ENCODE peak calls at places on chromosome 1, in seven cellular contexts. One of them, this sample, is unnamed.

GRCh38 chr1:110339427-110340206 is 440 bp downstream of the RBM15 start:
- DNase-seq in GM12891: peak; percentile 18
- DNase-seq in SJSA1: peak; percentile 56
- DNase-seq in EL: peak; percentile 59
- DNase-seq in naive thymus-derived CD4-positive, alpha-beta T cell: peak; percentile 70
- DNase-seq in epithelial cell of esophagus: peak; percentile 49
- DNase-seq in HT1080: peak; percentile 47
- DNase-seq in this sample: no peak

GRCh38 chr1:186054013-186054412 is 319.8 kb downstream of the HMCN1 start:
- DNase-seq in HT1080: no peak
- DNase-seq in epithelial cell of esophagus: no peak
- DNase-seq in naive thymus-derived CD4-positive, alpha-beta T cell: no peak
- DNase-seq in EL: no peak
- DNase-seq in GM12891: no peak
- DNase-seq in SJSA1: no peak
- DNase-seq in this sample: no peak

GRCh38 chr1:100463809-100464424 is 74.0 kb upstream of the GPR88 start:
- DNase-seq in naive thymus-derived CD4-positive, alpha-beta T cell: peak; percentile 38
- DNase-seq in EL: peak; percentile 68
- DNase-seq in epithelial cell of esophagus: peak; percentile 60
- DNase-seq in GM12891: no peak
- DNase-seq in HT1080: peak; percentile 68
- DNase-seq in SJSA1: peak; percentile 57
- DNase-seq in this sample: no peak

GRCh38 chr1:2594001-2594640 is 7.5 kb downstream of the PRXL2B start:
- DNase-seq in GM12891: peak; percentile 11
- DNase-seq in SJSA1: no peak
- DNase-seq in naive thymus-derived CD4-positive, alpha-beta T cell: no peak
- DNase-seq in HT1080: peak; percentile 23
- DNase-seq in epithelial cell of esophagus: peak; percentile 33
- DNase-seq in EL: peak; percentile 58
- DNase-seq in this sample: no peak

GRCh38 chr1:17007121-17007520 is 4.6 kb downstream of the ATP13A2 start:
- DNase-seq in SJSA1: no peak
- DNase-seq in naive thymus-derived CD4-positive, alpha-beta T cell: no peak
- DNase-seq in epithelial cell of esophagus: no peak
- DNase-seq in EL: no peak
- DNase-seq in GM12891: no peak
- DNase-seq in HT1080: no peak
- DNase-seq in this sample: no peak

GRCh38 chr1:165826565-165826964 is 849 bp upstream of the UCK2 start:
- DNase-seq in GM12891: no peak
- DNase-seq in EL: no peak
- DNase-seq in HT1080: no peak
- DNase-seq in epithelial cell of esophagus: no peak
- DNase-seq in SJSA1: no peak
- DNase-seq in naive thymus-derived CD4-positive, alpha-beta T cell: no peak
- DNase-seq in this sample: no peak

GRCh38 chr1:206513312-206514111 is 6.2 kb downstream of the RASSF5 start:
- DNase-seq in SJSA1: no peak
- DNase-seq in naive thymus-derived CD4-positive, alpha-beta T cell: no peak
- DNase-seq in EL: peak; percentile 92
- DNase-seq in epithelial cell of esophagus: peak; percentile 95
- DNase-seq in HT1080: peak; percentile 81
- DNase-seq in GM12891: no peak
- DNase-seq in this sample: peak; percentile 92

GRCh38 chr1:113901171-113901570 is 3.4 kb downstream of the AP4B1 start:
- DNase-seq in SJSA1: no peak
- DNase-seq in naive thymus-derived CD4-positive, alpha-beta T cell: no peak
- DNase-seq in epithelial cell of esophagus: no peak
- DNase-seq in EL: no peak
- DNase-seq in GM12891: no peak
- DNase-seq in HT1080: no peak
- DNase-seq in this sample: no peak

GRCh38 chr1:21278898-21279819 is 11.1 kb downstream of the ECE1 start:
- DNase-seq in naive thymus-derived CD4-positive, alpha-beta T cell: no peak
- DNase-seq in HT1080: no peak
- DNase-seq in SJSA1: no peak
- DNase-seq in epithelial cell of esophagus: no peak
- DNase-seq in EL: peak; percentile 27
- DNase-seq in GM12891: no peak
- DNase-seq in this sample: no peak

GRCh38 chr1:210098376-210098775 is 134.2 kb upstream of the SERTAD4 start:
- DNase-seq in EL: peak; percentile 1
- DNase-seq in HT1080: peak; percentile 34
- DNase-seq in epithelial cell of esophagus: no peak
- DNase-seq in naive thymus-derived CD4-positive, alpha-beta T cell: no peak
- DNase-seq in SJSA1: no peak
- DNase-seq in GM12891: no peak
- DNase-seq in this sample: no peak

GRCh38 chr1:202034683-202035462 is 24.5 kb downstream of the ELF3 start:
- DNase-seq in SJSA1: peak; percentile 99
- DNase-seq in HT1080: peak; percentile 69
- DNase-seq in GM12891: no peak
- DNase-seq in EL: peak; percentile 99
- DNase-seq in naive thymus-derived CD4-positive, alpha-beta T cell: no peak
- DNase-seq in epithelial cell of esophagus: peak; percentile 99
- DNase-seq in this sample: peak; percentile 91

GRCh38 chr1:167503626-167504458 is 14.5 kb downstream of the CD247 start:
- DNase-seq in HT1080: no peak
- DNase-seq in EL: no peak
- DNase-seq in GM12891: no peak
- DNase-seq in SJSA1: no peak
- DNase-seq in epithelial cell of esophagus: no peak
- DNase-seq in naive thymus-derived CD4-positive, alpha-beta T cell: no peak
- DNase-seq in this sample: no peak

GRCh38 chr1:22248746-22249145 is 105.8 kb upstream of the WNT4 start:
- DNase-seq in GM12891: no peak
- DNase-seq in SJSA1: no peak
- DNase-seq in EL: no peak
- DNase-seq in HT1080: no peak
- DNase-seq in epithelial cell of esophagus: no peak
- DNase-seq in naive thymus-derived CD4-positive, alpha-beta T cell: no peak
- DNase-seq in this sample: no peak

GRCh38 chr1:232367293-232367692 is 262.6 kb downstream of the SIPA1L2 start:
- DNase-seq in HT1080: peak; percentile 35
- DNase-seq in epithelial cell of esophagus: peak; percentile 23
- DNase-seq in GM12891: no peak
- DNase-seq in EL: no peak
- DNase-seq in SJSA1: no peak
- DNase-seq in naive thymus-derived CD4-positive, alpha-beta T cell: no peak
- DNase-seq in this sample: no peak

GRCh38 chr1:244833734-244834595 is 1.5 kb upstream of the COX20 start:
- DNase-seq in EL: peak; percentile 75
- DNase-seq in naive thymus-derived CD4-positive, alpha-beta T cell: peak; percentile 57
- DNase-seq in SJSA1: peak; percentile 71
- DNase-seq in HT1080: peak; percentile 75
- DNase-seq in GM12891: no peak
- DNase-seq in epithelial cell of esophagus: peak; percentile 77
- DNase-seq in this sample: peak; percentile 47

This sample was measured in foreskin keratinocyte.